ENCODE peak calls at places on chromosomes 12 and 14, in five cellular contexts. L is T-helper 9 cell, Y is NCI-H345, M is AG04450, Z is transverse colon. P is an unnamed sample.

GRCh38 chr12:11827096-11827841 is 177.8 kb downstream of the ETV6 start:
- DNase-seq in L (no peak), Y (no peak), M (no peak), Z (no peak), P (no peak)

GRCh38 chr12:3604750-3605638 is 114.0 kb downstream of the PRMT8 start:
- DNase-seq in L (no peak), Y (peak), M (no peak), Z (peak), P (no peak)

GRCh38 chr14:36951380-36951911 is 221.0 kb downstream of the SLC25A21 start:
- DNase-seq in L (no peak), Y (no peak), M (no peak), Z (no peak), P (no peak)

GRCh38 chr14:91302391-91302790 is 57.9 kb upstream of the GPR68 start:
- DNase-seq in L (no peak), Y (no peak), M (no peak), Z (no peak), P (no peak)

GRCh38 chr12:93563807-93564538 is 8.5 kb upstream of the SOCS2 start:
- DNase-seq in L (no peak), Y (peak), M (no peak), Z (no peak), P (no peak)

GRCh38 chr12:39622306-39622705 is 2.7 kb upstream of the ABCD2 start:
- DNase-seq in L (no peak), Y (no peak), M (no peak), Z (no peak), P (no peak)

GRCh38 chr14:24067133-24068082 is 4.0 kb upstream of the CPNE6 start:
- DNase-seq in L (no peak), Y (no peak), M (no peak), Z (no peak), P (no peak)

GRCh38 chr12:126493366-126494108 is 1428.3 kb downstream of the AACS start:
- DNase-seq in L (no peak), Y (no peak), M (no peak), Z (no peak), P (no peak)

P was measured in central memory CD8-positive, alpha-beta T cell.